ENCODE peak calls at places on chromosomes 16 and 17, in four cellular contexts. K is mesenchymal stem cell, N is H1, S is H9. C is an unnamed sample.

GRCh38 chr16:81560979-81561657 is 116.5 kb downstream of the CMIP start:
- DNase-seq in N (no peak), S (no peak), K (peak; percentile 31), C (no peak)

GRCh38 chr16:86680661-86681439 is 102.5 kb downstream of the FOXL1 start:
- DNase-seq in N (no peak), S (no peak), K (no peak), C (no peak)

GRCh38 chr17:7989781-7990655 is 12.4 kb upstream of the GUCY2D start:
- DNase-seq in N (peak; percentile 83), K (peak; percentile 66), S (peak; percentile 96), C (peak; percentile 82)

GRCh38 chr17:37359682-37360188 is 16.1 kb upstream of the C17orf78 start:
- DNase-seq in S (no peak), N (no peak), K (no peak), C (no peak)

GRCh38 chr17:50879086-50879485 is 12.9 kb upstream of the TOB1 start:
- DNase-seq in K (no peak), N (no peak), S (no peak), C (no peak)

GRCh38 chr17:80498242-80498919 is 22.0 kb upstream of the NPTX1 start:
- DNase-seq in N (no peak), K (no peak), S (peak; percentile 57), C (peak; percentile 23)

GRCh38 chr17:77372444-77373297 is 231.9 kb downstream of the SEC14L1 start:
- DNase-seq in S (peak; percentile 97), N (peak; percentile 59), K (peak; percentile 85), C (peak; percentile 91)

GRCh38 chr17:71522383-71522782 is 598.4 kb upstream of the SOX9 start:
- DNase-seq in K (no peak), S (no peak), N (no peak), C (no peak)

GRCh38 chr16:28823291-28823718 is 506 bp downstream of the ATXN2L start:
- DNase-seq in N (no peak), K (no peak), S (no peak), C (no peak)

GRCh38 chr17:45363498-45363897 is 46.7 kb upstream of the MAP3K14 start:
- DNase-seq in S (peak; percentile 26), N (no peak), K (no peak), C (no peak)

GRCh38 chr17:81163051-81163695 is 2.1 kb upstream of the PVALEF start:
- DNase-seq in N (no peak), K (no peak), S (no peak), C (no peak)

GRCh38 chr16:89562027-89562599 is 1.6 kb downstream of the RPL13 start:
- DNase-seq in N (no peak), K (no peak), S (no peak), C (no peak)

GRCh38 chr16:27431773-27432599 is 30.0 kb downstream of the IL21R start:
- DNase-seq in K (peak; percentile 6), N (no peak), S (peak; percentile 15), C (no peak)

GRCh38 chr17:40791808-40792436 is 7.8 kb downstream of the KRT28 start:
- DNase-seq in K (peak; percentile 35), N (no peak), S (no peak), C (peak; percentile 29)

GRCh38 chr16:75660726-75661302 is 13.2 kb downstream of the TERF2IP start:
- DNase-seq in N (no peak), K (no peak), S (no peak), C (no peak)

GRCh38 chr17:40346061-40346767 is 18.3 kb downstream of the GJD3 start:
- DNase-seq in N (no peak), K (no peak), S (peak; percentile 59), C (no peak)

GRCh38 chr16:88375236-88376052 is 7.3 kb upstream of the ZNF469 start:
- DNase-seq in K (no peak), S (no peak), N (no peak), C (no peak)

GRCh38 chr17:68605914-68606313 is 4.7 kb upstream of the FAM20A start:
- DNase-seq in S (no peak), K (no peak), N (no peak), C (no peak)

GRCh38 chr16:66521951-66522771 is 27.8 kb downstream of the TK2 start:
- DNase-seq in S (no peak), N (no peak), K (peak; percentile 84), C (no peak)

GRCh38 chr16:53094013-53094630 is 39.3 kb downstream of the CHD9 start:
- DNase-seq in N (no peak), S (no peak), K (no peak), C (no peak)

GRCh38 chr17:37650419-37651003 is 7.3 kb upstream of the DDX52 start:
- DNase-seq in N (no peak), S (peak; percentile 44), K (peak; percentile 69), C (peak; percentile 44)

GRCh38 chr17:82838386-82839063 is 1.3 kb downstream of the ZNF750 start:
- DNase-seq in K (peak; percentile 32), S (no peak), N (no peak), C (no peak)

GRCh38 chr16:66988197-66988788 is at the start of gene CES4A:
- DNase-seq in S (no peak), K (peak; percentile 77), N (no peak), C (no peak)

GRCh38 chr17:82399601-82400101 is 18.5 kb upstream of the HEXD start:
- DNase-seq in S (no peak), K (no peak), N (no peak), C (no peak)

GRCh38 chr17:40018211-40019121 is 3.2 kb downstream of the CSF3 start:
- DNase-seq in K (no peak), S (peak; percentile 79), N (peak; percentile 29), C (no peak)

GRCh38 chr16:53753431-53753830 is 49.5 kb downstream of the FTO start:
- DNase-seq in K (no peak), N (no peak), S (no peak), C (no peak)

GRCh38 chr16:30677931-30678585 is 19.8 kb downstream of the FBRS start:
- DNase-seq in K (no peak), S (peak; percentile 88), N (peak; percentile 87), C (no peak)

GRCh38 chr17:5592382-5592781 is 8.1 kb upstream of the NLRP1 start:
- DNase-seq in K (peak; percentile 56), N (no peak), S (peak; percentile 30), C (peak; percentile 50)

GRCh38 chr17:45345554-45346254 is 28.9 kb upstream of the MAP3K14 start:
- DNase-seq in K (peak; percentile 69), N (no peak), S (no peak), C (no peak)

GRCh38 chr16:89383095-89384003 is 107.0 kb downstream of the ANKRD11 start:
- DNase-seq in N (no peak), S (peak; percentile 70), K (peak; percentile 69), C (no peak)

GRCh38 chr17:12070561-12070960 is 49.9 kb downstream of the MAP2K4 start:
- DNase-seq in K (peak; percentile 38), N (no peak), S (no peak), C (no peak)

GRCh38 chr17:12068946-12069345 is 48.3 kb downstream of the MAP2K4 start:
- DNase-seq in N (no peak), S (no peak), K (no peak), C (no peak)

GRCh38 chr17:12062249-12062648 is 41.6 kb downstream of the MAP2K4 start:
- DNase-seq in K (no peak), N (no peak), S (no peak), C (no peak)

GRCh38 chr17:12064395-12064794 is 43.7 kb downstream of the MAP2K4 start:
- DNase-seq in K (no peak), S (no peak), N (no peak), C (no peak)

DNA sequence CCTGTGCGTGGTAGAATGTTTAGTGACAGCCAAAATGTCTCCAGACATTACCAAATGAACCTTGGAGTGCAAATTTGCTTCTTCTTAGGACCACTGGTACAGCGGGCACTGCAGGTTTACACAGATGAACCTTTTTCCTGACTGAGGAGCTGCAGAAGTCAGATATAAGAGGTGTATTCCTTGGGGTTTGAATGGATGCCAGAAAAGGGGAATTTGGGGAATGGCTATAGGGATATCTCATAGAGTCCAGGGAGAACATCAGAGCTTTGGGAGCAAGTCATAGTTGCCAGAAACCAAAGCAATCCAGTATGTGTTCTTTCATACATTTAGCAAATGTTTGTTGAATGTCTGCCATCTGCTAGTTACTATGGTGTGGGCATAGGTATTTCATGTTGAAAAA is 46.7 kb downstream of the MAP2K4 start:
- DNase-seq in N (no peak), S (no peak), K (no peak), C (no peak)
- H3K4me1 ChIP-seq in N (no peaks in the 10 kb centered on the region), S (no peaks in the 10 kb centered on the region), K (no peaks in the 10 kb centered on the region), C (no peaks in the 10 kb centered on the region)

GRCh38 chr16:2792945-2793344 is 5.3 kb upstream of the PRSS41 start:
- DNase-seq in N (no peak), K (no peak), S (no peak), C (no peak)

GRCh38 chr16:2799205-2799851 is 1.1 kb downstream of the PRSS41 start:
- DNase-seq in K (no peak), N (no peak), S (no peak), C (no peak)

GRCh38 chr16:2799852-2800226 is 1.6 kb downstream of the PRSS41 start:
- DNase-seq in K (peak; percentile 35), S (no peak), N (no peak), C (no peak)

GRCh38 chr16:2798723-2799204 is 494 bp downstream of the PRSS41 start:
- DNase-seq in S (peak; percentile 24), K (no peak), N (no peak), C (no peak)

DNA sequence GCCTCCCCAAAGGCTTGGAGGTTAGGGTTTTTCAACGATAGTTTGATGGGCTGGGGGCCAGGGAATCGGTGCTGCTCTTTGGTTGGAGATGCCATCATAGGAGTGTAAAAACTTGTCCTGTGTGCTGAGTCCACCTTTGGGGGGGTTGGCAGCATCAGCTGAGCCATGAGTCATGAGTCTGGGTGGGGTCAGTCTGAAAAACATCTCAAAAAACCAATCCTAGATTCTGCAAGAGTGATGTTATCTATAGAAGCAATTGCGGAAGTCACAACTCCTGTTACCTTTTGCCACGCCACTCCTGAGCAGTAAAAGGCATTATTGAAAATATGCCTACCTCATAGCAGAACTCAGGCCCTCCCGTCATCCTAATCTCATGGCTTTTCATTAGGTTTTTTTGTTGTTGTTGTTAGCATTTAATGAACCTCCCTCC is 2.5 kb upstream of the PRSS41 start:
- DNase-seq in N (no peak), K (no peak), S (no peak), C (no peak)
- H3K4me2 ChIP-seq in N (no peak overlapping the region), K (no peak overlapping the region), S (no peak overlapping the region), C (no peak overlapping the region)

GRCh38 chr16:3099395-3099731 is 269 bp upstream of the ZSCAN10 start:
- DNase-seq in K (no peak), N (no peak), S (no peak), C (no peak)

GRCh38 chr16:3098459-3099394 is at the start of gene ZSCAN10:
- DNase-seq in K (no peak), N (peak; percentile 72), S (peak; percentile 86), C (no peak)

GRCh38 chr16:3101841-3102470 is 2.9 kb upstream of the ZSCAN10 start:
- DNase-seq in K (no peak), N (no peak), S (peak; percentile 93), C (peak; percentile 51)

GRCh38 chr16:3101018-3101840 is 2.1 kb upstream of the ZSCAN10 start:
- DNase-seq in S (peak; percentile 74), N (no peak), K (peak; percentile 34), C (no peak)

GRCh38 chr16:3099732-3100499 is 822 bp upstream of the ZSCAN10 start:
- DNase-seq in S (peak; percentile 95), N (peak; percentile 86), K (peak; percentile 89), C (peak; percentile 93)
- H3K14ac ChIP-seq in S (peak overlapping the region; percentile 54), N (peak overlapping the region; percentile 2), K (no peak overlapping the region), C (peak overlapping the region; percentile 5)

DNA sequence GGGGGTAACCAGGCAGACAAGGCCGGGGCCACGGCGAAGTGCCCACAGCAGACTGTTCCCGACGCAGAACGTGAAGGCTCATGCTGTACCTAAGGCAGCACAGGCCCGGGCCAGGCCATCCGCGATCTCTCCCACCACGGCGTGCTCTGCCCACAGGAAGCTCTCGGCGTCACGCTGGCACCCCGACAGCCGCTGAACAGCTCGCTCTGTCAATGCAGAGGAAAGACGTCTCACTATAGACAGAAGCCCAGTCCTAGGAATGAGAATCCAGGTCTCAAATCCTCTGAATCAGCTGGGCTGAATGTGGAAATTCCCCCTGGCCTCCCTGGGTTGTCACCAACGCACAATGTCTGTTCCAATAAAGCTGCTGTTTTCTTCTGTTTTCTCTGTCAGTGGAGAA is 21.4 kb downstream of the SERPINF1 start:
- DNase-seq in K (peak; percentile 56), N (no peak), S (no peak), C (no peak)
- H3K4me1 ChIP-seq in K (peaks cover 24% of the 10 kb centered on the region), N (no peaks in the 10 kb centered on the region), S (no peaks in the 10 kb centered on the region), C (no peaks in the 10 kb centered on the region)